ENCODE peak calls at places on chromosomes 1 and 21, in six cellular contexts. One of them, this sample, is unnamed.

GRCh38 chr21:31668651-31669491 is 9.4 kb downstream of the SOD1 start:
- DNase-seq in heart right ventricle: no peak
- DNase-seq in sigmoid colon: no peak
- DNase-seq in HCT116: no peak
- DNase-seq in MM.1S: no peak
- DNase-seq in tibial artery: no peak
- DNase-seq in this sample: no peak

GRCh38 chr1:189211742-189212141 is 1265.9 kb downstream of the BRINP3 start:
- DNase-seq in heart right ventricle: no peak
- DNase-seq in sigmoid colon: no peak
- DNase-seq in HCT116: no peak
- DNase-seq in MM.1S: peak
- DNase-seq in tibial artery: no peak
- DNase-seq in this sample: peak

GRCh38 chr1:116498789-116499628 is 71.8 kb downstream of the CD58 start:
- DNase-seq in heart right ventricle: peak
- DNase-seq in sigmoid colon: no peak
- DNase-seq in HCT116: peak
- DNase-seq in MM.1S: no peak
- DNase-seq in tibial artery: no peak
- DNase-seq in this sample: peak

GRCh38 chr1:187854457-187854856 is 1025.7 kb downstream of the PLA2G4A start:
- DNase-seq in heart right ventricle: no peak
- DNase-seq in sigmoid colon: no peak
- DNase-seq in HCT116: no peak
- DNase-seq in MM.1S: no peak
- DNase-seq in tibial artery: no peak
- DNase-seq in this sample: no peak

GRCh38 chr21:43814215-43815106 is 25.1 kb downstream of the RRP1 start:
- DNase-seq in heart right ventricle: no peak
- DNase-seq in sigmoid colon: no peak
- DNase-seq in HCT116: no peak
- DNase-seq in MM.1S: no peak
- DNase-seq in tibial artery: no peak
- DNase-seq in this sample: no peak

GRCh38 chr1:158969855-158970254 is 38.5 kb downstream of the PYHIN1 start:
- DNase-seq in heart right ventricle: no peak
- DNase-seq in sigmoid colon: no peak
- DNase-seq in HCT116: no peak
- DNase-seq in MM.1S: no peak
- DNase-seq in tibial artery: no peak
- DNase-seq in this sample: peak

GRCh38 chr1:12142891-12143630 is 23.7 kb upstream of the TNFRSF1B start:
- DNase-seq in heart right ventricle: peak
- DNase-seq in sigmoid colon: peak
- DNase-seq in HCT116: no peak
- DNase-seq in MM.1S: no peak
- DNase-seq in tibial artery: peak
- DNase-seq in this sample: no peak

GRCh38 chr1:44035726-44036408 is 4.6 kb upstream of the SLC6A9 start:
- DNase-seq in heart right ventricle: peak
- DNase-seq in sigmoid colon: peak
- DNase-seq in HCT116: no peak
- DNase-seq in MM.1S: no peak
- DNase-seq in tibial artery: no peak
- DNase-seq in this sample: no peak

GRCh38 chr1:27402349-27402754 is 9.9 kb downstream of the GPR3 start:
- DNase-seq in heart right ventricle: peak
- DNase-seq in sigmoid colon: peak
- DNase-seq in HCT116: no peak
- DNase-seq in MM.1S: no peak
- DNase-seq in tibial artery: peak
- DNase-seq in this sample: no peak

GRCh38 chr1:226661965-226662364 is 77.1 kb downstream of the ITPKB start:
- DNase-seq in heart right ventricle: no peak
- DNase-seq in sigmoid colon: no peak
- DNase-seq in HCT116: no peak
- DNase-seq in MM.1S: no peak
- DNase-seq in tibial artery: peak
- DNase-seq in this sample: no peak

GRCh38 chr1:226664413-226665101 is 74.5 kb downstream of the ITPKB start:
- DNase-seq in heart right ventricle: peak
- DNase-seq in sigmoid colon: peak
- DNase-seq in HCT116: no peak
- DNase-seq in MM.1S: no peak
- DNase-seq in tibial artery: peak
- DNase-seq in this sample: no peak

GRCh38 chr1:226661271-226661670 is 77.8 kb downstream of the ITPKB start:
- DNase-seq in heart right ventricle: no peak
- DNase-seq in sigmoid colon: no peak
- DNase-seq in HCT116: no peak
- DNase-seq in MM.1S: no peak
- DNase-seq in tibial artery: no peak
- DNase-seq in this sample: no peak

GRCh38 chr1:226663327-226663704 is 75.8 kb downstream of the ITPKB start:
- DNase-seq in heart right ventricle: no peak
- DNase-seq in sigmoid colon: no peak
- DNase-seq in HCT116: no peak
- DNase-seq in MM.1S: no peak
- DNase-seq in tibial artery: no peak
- DNase-seq in this sample: no peak

DNA sequence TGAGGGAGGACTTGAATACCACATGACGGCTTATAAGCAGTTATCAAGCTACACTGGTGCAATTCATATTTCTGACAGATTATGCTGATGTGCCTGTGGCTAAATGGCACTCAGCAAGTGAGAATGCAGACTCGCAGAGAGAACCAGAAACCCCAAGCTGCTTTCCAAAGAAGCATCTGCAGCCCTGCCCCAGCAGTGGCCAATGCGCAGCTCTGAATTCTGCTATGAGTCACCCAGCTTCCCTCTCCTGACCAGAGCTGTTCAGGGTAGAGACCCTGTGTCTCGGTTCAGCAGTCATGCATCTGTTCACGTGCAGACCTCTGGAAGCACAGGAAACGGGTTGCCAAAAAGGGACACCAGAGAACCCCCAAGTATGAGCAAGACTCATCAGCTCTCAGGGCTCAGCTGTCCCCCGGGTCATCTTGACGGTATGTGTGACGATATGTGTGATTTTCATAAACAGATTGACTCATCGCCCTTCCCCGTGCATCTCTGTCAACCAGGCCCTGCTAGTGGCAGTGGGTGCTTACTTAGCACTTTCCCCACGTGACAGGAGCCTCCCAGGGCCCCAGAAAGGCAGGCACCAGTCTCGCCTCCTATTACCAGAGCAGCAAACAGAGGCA is 76.3 kb downstream of the ITPKB start:
- DNase-seq in heart right ventricle: peak
- DNase-seq in sigmoid colon: peak
- DNase-seq in HCT116: peak
- DNase-seq in MM.1S: peak
- DNase-seq in tibial artery: peak
- DNase-seq in this sample: peak
- H3K27ac ChIP-seq in heart right ventricle: no peak
- H3K27ac ChIP-seq in sigmoid colon: no peak
- H3K27ac ChIP-seq in HCT116: no peak
- H3K27ac ChIP-seq in MM.1S: peak
- H3K27ac ChIP-seq in tibial artery: peak
- H3K27ac ChIP-seq in this sample: peak

DNA sequence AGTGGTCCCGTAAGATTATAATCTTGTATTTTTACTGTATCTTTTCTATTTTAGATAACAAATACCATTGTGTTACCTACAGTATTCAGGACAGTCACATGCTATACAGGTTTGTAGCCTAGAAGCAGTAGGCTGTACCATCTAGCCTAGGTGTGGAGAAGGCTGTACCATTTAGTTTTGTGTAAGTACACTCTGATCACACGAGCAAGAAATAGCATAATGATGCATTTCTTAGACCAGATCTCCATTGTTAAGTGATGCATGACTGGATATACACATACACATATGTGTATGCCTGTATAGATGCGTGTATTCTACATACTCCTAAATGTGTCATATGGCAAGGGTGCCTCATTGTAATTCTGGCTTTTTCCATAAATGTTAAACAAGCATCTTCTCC is 33.9 kb downstream of the GALNT2 start:
- DNase-seq in heart right ventricle: no peak
- DNase-seq in sigmoid colon: no peak
- DNase-seq in HCT116: no peak
- DNase-seq in MM.1S: no peak
- DNase-seq in tibial artery: no peak
- DNase-seq in this sample: no peak
- TF ChIP-seq CTCF in heart right ventricle: no peak
- TF ChIP-seq CTCF in sigmoid colon: no peak
- TF ChIP-seq CTCF in HCT116: no peak
- TF ChIP-seq CTCF in MM.1S: no peak
- TF ChIP-seq CTCF in tibial artery: no peak
- TF ChIP-seq CTCF in this sample: no peak

GRCh38 chr1:174872615-174873058 is 127.1 kb upstream of the CACYBP start:
- DNase-seq in heart right ventricle: no peak
- DNase-seq in sigmoid colon: no peak
- DNase-seq in HCT116: no peak
- DNase-seq in MM.1S: no peak
- DNase-seq in tibial artery: no peak
- DNase-seq in this sample: peak
- H3K27ac ChIP-seq in heart right ventricle: no peak
- H3K27ac ChIP-seq in sigmoid colon: no peak
- H3K27ac ChIP-seq in HCT116: no peak
- H3K27ac ChIP-seq in MM.1S: no peak
- H3K27ac ChIP-seq in tibial artery: no peak
- H3K27ac ChIP-seq in this sample: no peak

GRCh38 chr1:45687753-45688737 is at the start of gene TMEM69:
- DNase-seq in heart right ventricle: peak
- DNase-seq in sigmoid colon: peak
- DNase-seq in HCT116: peak
- DNase-seq in MM.1S: peak
- DNase-seq in tibial artery: peak
- DNase-seq in this sample: peak

GRCh38 chr1:45684402-45684801 is 1.9 kb downstream of the GPBP1L1 start:
- DNase-seq in heart right ventricle: no peak
- DNase-seq in sigmoid colon: no peak
- DNase-seq in HCT116: no peak
- DNase-seq in MM.1S: no peak
- DNase-seq in tibial artery: no peak
- DNase-seq in this sample: no peak

GRCh38 chr1:45685308-45686080 is 839 bp downstream of the GPBP1L1 start:
- DNase-seq in heart right ventricle: no peak
- DNase-seq in sigmoid colon: no peak
- DNase-seq in HCT116: no peak
- DNase-seq in MM.1S: peak
- DNase-seq in tibial artery: no peak
- DNase-seq in this sample: no peak

GRCh38 chr1:45687014-45687752 is 798 bp upstream of the TMEM69 start:
- DNase-seq in heart right ventricle: peak
- DNase-seq in sigmoid colon: peak
- DNase-seq in HCT116: peak
- DNase-seq in MM.1S: peak
- DNase-seq in tibial artery: peak
- DNase-seq in this sample: peak

GRCh38 chr1:45686081-45687013 is at the start of gene GPBP1L1:
- DNase-seq in heart right ventricle: peak
- DNase-seq in sigmoid colon: peak
- DNase-seq in HCT116: peak
- DNase-seq in MM.1S: peak
- DNase-seq in tibial artery: peak
- DNase-seq in this sample: peak
- TF ChIP-seq CTCF in heart right ventricle: no peak
- TF ChIP-seq CTCF in sigmoid colon: no peak
- TF ChIP-seq CTCF in HCT116: no peak
- TF ChIP-seq CTCF in MM.1S: peak
- TF ChIP-seq CTCF in tibial artery: no peak
- TF ChIP-seq CTCF in this sample: no peak

GRCh38 chr1:227308367-227309336 is 9.6 kb downstream of the CDC42BPA start:
- DNase-seq in heart right ventricle: no peak
- DNase-seq in sigmoid colon: no peak
- DNase-seq in HCT116: no peak
- DNase-seq in MM.1S: no peak
- DNase-seq in tibial artery: no peak
- DNase-seq in this sample: no peak
- H3K27ac ChIP-seq in heart right ventricle: peak
- H3K27ac ChIP-seq in sigmoid colon: no peak
- H3K27ac ChIP-seq in HCT116: no peak
- H3K27ac ChIP-seq in MM.1S: no peak
- H3K27ac ChIP-seq in tibial artery: no peak
- H3K27ac ChIP-seq in this sample: no peak

GRCh38 chr21:38930838-38931237 is 125.1 kb downstream of the ETS2 start:
- DNase-seq in heart right ventricle: no peak
- DNase-seq in sigmoid colon: peak
- DNase-seq in HCT116: no peak
- DNase-seq in MM.1S: no peak
- DNase-seq in tibial artery: peak
- DNase-seq in this sample: no peak
- TF ChIP-seq CTCF in heart right ventricle: no peak
- TF ChIP-seq CTCF in sigmoid colon: no peak
- TF ChIP-seq CTCF in HCT116: no peak
- TF ChIP-seq CTCF in MM.1S: no peak
- TF ChIP-seq CTCF in tibial artery: no peak
- TF ChIP-seq CTCF in this sample: no peak

GRCh38 chr1:110856410-110856809 is 16.5 kb upstream of the CD53 start:
- DNase-seq in heart right ventricle: no peak
- DNase-seq in sigmoid colon: no peak
- DNase-seq in HCT116: no peak
- DNase-seq in MM.1S: no peak
- DNase-seq in tibial artery: no peak
- DNase-seq in this sample: no peak

GRCh38 chr1:110864260-110864659 is 8.7 kb upstream of the CD53 start:
- DNase-seq in heart right ventricle: no peak
- DNase-seq in sigmoid colon: no peak
- DNase-seq in HCT116: no peak
- DNase-seq in MM.1S: no peak
- DNase-seq in tibial artery: no peak
- DNase-seq in this sample: no peak

GRCh38 chr1:110857964-110858948 is 14.7 kb upstream of the CD53 start:
- DNase-seq in heart right ventricle: no peak
- DNase-seq in sigmoid colon: no peak
- DNase-seq in HCT116: no peak
- DNase-seq in MM.1S: no peak
- DNase-seq in tibial artery: no peak
- DNase-seq in this sample: no peak

GRCh38 chr1:110859062-110859461 is 13.9 kb upstream of the CD53 start:
- DNase-seq in heart right ventricle: no peak
- DNase-seq in sigmoid colon: no peak
- DNase-seq in HCT116: no peak
- DNase-seq in MM.1S: no peak
- DNase-seq in tibial artery: no peak
- DNase-seq in this sample: no peak

DNA sequence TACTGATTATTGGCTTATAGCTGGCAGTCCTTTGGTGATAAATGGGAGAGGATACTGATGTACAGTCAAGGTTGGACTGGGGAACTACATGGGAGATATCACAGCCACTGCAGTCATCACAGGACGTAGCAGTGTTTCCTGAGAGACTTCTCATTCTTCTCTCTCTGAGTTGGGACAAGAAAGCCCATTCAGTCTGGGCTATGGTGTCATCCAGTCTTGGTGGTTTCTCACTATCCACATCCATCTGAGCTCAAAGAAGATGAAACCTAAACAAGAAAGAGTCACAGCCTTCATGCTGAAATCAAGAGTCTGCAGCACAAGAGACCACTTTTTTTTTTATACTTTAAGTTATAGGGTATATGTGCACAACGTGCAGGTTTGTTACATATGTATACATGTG is 12.8 kb upstream of the CD53 start:
- DNase-seq in heart right ventricle: no peak
- DNase-seq in sigmoid colon: no peak
- DNase-seq in HCT116: no peak
- DNase-seq in MM.1S: no peak
- DNase-seq in tibial artery: no peak
- DNase-seq in this sample: no peak
- H3K27ac ChIP-seq in heart right ventricle: no peak
- H3K27ac ChIP-seq in sigmoid colon: no peak
- H3K27ac ChIP-seq in HCT116: no peak
- H3K27ac ChIP-seq in MM.1S: no peak
- H3K27ac ChIP-seq in tibial artery: no peak
- H3K27ac ChIP-seq in this sample: no peak

This sample was measured in RWPE1.